ENCODE peak calls at places on chromosomes 13 and 19, in nine cellular contexts. One of them, this sample, is unnamed.

GRCh38 chr13:73738626-73739025 is 395.6 kb downstream of the KLF12 start:
- DNase-seq in CD4-positive, alpha-beta T cell: no peak
- DNase-seq in AG09319: no peak
- DNase-seq in tibial nerve: no peak
- DNase-seq in neural crest cell: no peak
- DNase-seq in epithelial cell of esophagus: no peak
- DNase-seq in GM12865: no peak
- DNase-seq in neural progenitor cell: no peak
- DNase-seq in lower leg skin: no peak
- DNase-seq in this sample: no peak

GRCh38 chr19:41893899-41894298 is 10.9 kb downstream of the ARHGEF1 start:
- DNase-seq in CD4-positive, alpha-beta T cell: no peak
- DNase-seq in AG09319: no peak
- DNase-seq in tibial nerve: no peak
- DNase-seq in neural crest cell: no peak
- DNase-seq in epithelial cell of esophagus: no peak
- DNase-seq in GM12865: peak; percentile 50
- DNase-seq in neural progenitor cell: peak; percentile 38
- DNase-seq in lower leg skin: no peak
- DNase-seq in this sample: no peak

GRCh38 chr19:13668964-13669363 is 95.4 kb upstream of the MRI1 start:
- DNase-seq in CD4-positive, alpha-beta T cell: no peak
- DNase-seq in AG09319: no peak
- DNase-seq in tibial nerve: no peak
- DNase-seq in neural crest cell: no peak
- DNase-seq in epithelial cell of esophagus: no peak
- DNase-seq in GM12865: no peak
- DNase-seq in neural progenitor cell: no peak
- DNase-seq in lower leg skin: no peak
- DNase-seq in this sample: no peak

GRCh38 chr13:44451109-44451508 is 77.5 kb downstream of the SERP2 start:
- DNase-seq in CD4-positive, alpha-beta T cell: no peak
- DNase-seq in AG09319: no peak
- DNase-seq in tibial nerve: no peak
- DNase-seq in neural crest cell: no peak
- DNase-seq in epithelial cell of esophagus: no peak
- DNase-seq in GM12865: no peak
- DNase-seq in neural progenitor cell: no peak
- DNase-seq in lower leg skin: no peak
- DNase-seq in this sample: no peak

GRCh38 chr13:25943666-25944065 is 108.2 kb downstream of the SHISA2 start:
- DNase-seq in CD4-positive, alpha-beta T cell: no peak
- DNase-seq in AG09319: no peak
- DNase-seq in tibial nerve: no peak
- DNase-seq in neural crest cell: no peak
- DNase-seq in epithelial cell of esophagus: peak; percentile 51
- DNase-seq in GM12865: no peak
- DNase-seq in neural progenitor cell: no peak
- DNase-seq in lower leg skin: no peak
- DNase-seq in this sample: no peak

GRCh38 chr19:9065457-9066014 is 21.3 kb upstream of the OR1M1 start:
- DNase-seq in CD4-positive, alpha-beta T cell: no peak
- DNase-seq in AG09319: no peak
- DNase-seq in tibial nerve: no peak
- DNase-seq in neural crest cell: no peak
- DNase-seq in epithelial cell of esophagus: no peak
- DNase-seq in GM12865: no peak
- DNase-seq in neural progenitor cell: no peak
- DNase-seq in lower leg skin: no peak
- DNase-seq in this sample: no peak

GRCh38 chr13:44155422-44156293 is 218.0 kb upstream of the SERP2 start:
- DNase-seq in CD4-positive, alpha-beta T cell: no peak
- DNase-seq in AG09319: no peak
- DNase-seq in tibial nerve: peak; percentile 59
- DNase-seq in neural crest cell: no peak
- DNase-seq in epithelial cell of esophagus: no peak
- DNase-seq in GM12865: no peak
- DNase-seq in neural progenitor cell: peak; percentile 31
- DNase-seq in lower leg skin: peak; percentile 54
- DNase-seq in this sample: no peak

GRCh38 chr19:17302391-17303166 is 646 bp downstream of the ABHD8 start:
- DNase-seq in CD4-positive, alpha-beta T cell: no peak
- DNase-seq in AG09319: no peak
- DNase-seq in tibial nerve: no peak
- DNase-seq in neural crest cell: no peak
- DNase-seq in epithelial cell of esophagus: no peak
- DNase-seq in GM12865: no peak
- DNase-seq in neural progenitor cell: peak; percentile 42
- DNase-seq in lower leg skin: no peak
- DNase-seq in this sample: no peak

GRCh38 chr19:53333071-53333465 is 481 bp upstream of the ZNF845 start:
- DNase-seq in CD4-positive, alpha-beta T cell: no peak
- DNase-seq in AG09319: no peak
- DNase-seq in tibial nerve: peak; percentile 23
- DNase-seq in neural crest cell: peak; percentile 40
- DNase-seq in epithelial cell of esophagus: no peak
- DNase-seq in GM12865: peak; percentile 7
- DNase-seq in neural progenitor cell: peak; percentile 76
- DNase-seq in lower leg skin: peak; percentile 21
- DNase-seq in this sample: no peak

GRCh38 chr19:17605761-17606745 is 50.6 kb downstream of the COLGALT1 start:
- DNase-seq in CD4-positive, alpha-beta T cell: peak; percentile 72
- DNase-seq in AG09319: peak; percentile 5
- DNase-seq in tibial nerve: peak; percentile 65
- DNase-seq in neural crest cell: peak; percentile 78
- DNase-seq in epithelial cell of esophagus: peak; percentile 71
- DNase-seq in GM12865: peak; percentile 96
- DNase-seq in neural progenitor cell: peak; percentile 96
- DNase-seq in lower leg skin: peak; percentile 56
- DNase-seq in this sample: peak; percentile 68

GRCh38 chr19:33721735-33722297 is 74.9 kb upstream of the KCTD15 start:
- DNase-seq in CD4-positive, alpha-beta T cell: no peak
- DNase-seq in AG09319: no peak
- DNase-seq in tibial nerve: no peak
- DNase-seq in neural crest cell: no peak
- DNase-seq in epithelial cell of esophagus: no peak
- DNase-seq in GM12865: no peak
- DNase-seq in neural progenitor cell: no peak
- DNase-seq in lower leg skin: no peak
- DNase-seq in this sample: no peak

GRCh38 chr19:35790981-35791813 is 15.8 kb downstream of the ARHGAP33 start:
- DNase-seq in CD4-positive, alpha-beta T cell: no peak
- DNase-seq in AG09319: no peak
- DNase-seq in tibial nerve: no peak
- DNase-seq in neural crest cell: no peak
- DNase-seq in epithelial cell of esophagus: no peak
- DNase-seq in GM12865: peak; percentile 41
- DNase-seq in neural progenitor cell: no peak
- DNase-seq in lower leg skin: no peak
- DNase-seq in this sample: no peak
- TF ChIP-seq CTCF in CD4-positive, alpha-beta T cell: no peak
- TF ChIP-seq CTCF in AG09319: no peak
- TF ChIP-seq CTCF in tibial nerve: no peak
- TF ChIP-seq CTCF in neural crest cell: no peak
- TF ChIP-seq CTCF in epithelial cell of esophagus: no peak
- TF ChIP-seq CTCF in GM12865: peak; percentile 29
- TF ChIP-seq CTCF in neural progenitor cell: no peak
- TF ChIP-seq CTCF in lower leg skin: no peak
- TF ChIP-seq CTCF in this sample: no peak

GRCh38 chr13:89363144-89363543 is 1692.0 kb downstream of the SLITRK5 start:
- DNase-seq in CD4-positive, alpha-beta T cell: no peak
- DNase-seq in AG09319: no peak
- DNase-seq in tibial nerve: no peak
- DNase-seq in neural crest cell: no peak
- DNase-seq in epithelial cell of esophagus: no peak
- DNase-seq in GM12865: no peak
- DNase-seq in neural progenitor cell: no peak
- DNase-seq in lower leg skin: no peak
- DNase-seq in this sample: no peak

DNA sequence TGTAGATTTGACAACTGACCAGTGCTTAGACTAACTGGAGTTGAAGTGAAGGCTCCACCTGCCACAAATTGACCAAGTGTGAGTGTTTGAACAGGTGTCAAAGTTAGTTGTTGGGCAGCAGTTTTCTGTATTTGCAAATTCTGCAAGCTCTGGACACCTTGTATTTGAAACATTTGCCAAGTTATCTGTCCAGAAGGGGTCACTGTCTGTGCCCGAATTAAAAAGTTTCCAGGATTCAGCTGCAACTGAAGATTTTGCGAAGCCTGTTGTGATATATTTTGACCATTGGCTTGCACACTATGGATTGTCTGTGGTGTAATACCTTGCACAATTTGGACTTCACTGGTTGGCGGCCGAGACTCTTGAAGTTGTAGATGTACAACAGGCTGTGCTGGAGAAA is 1690.7 kb downstream of the SLITRK5 start:
- DNase-seq in CD4-positive, alpha-beta T cell: no peak
- DNase-seq in AG09319: no peak
- DNase-seq in tibial nerve: no peak
- DNase-seq in neural crest cell: no peak
- DNase-seq in epithelial cell of esophagus: peak; percentile 24
- DNase-seq in GM12865: no peak
- DNase-seq in neural progenitor cell: no peak
- DNase-seq in lower leg skin: no peak
- DNase-seq in this sample: no peak
- TF ChIP-seq CTCF in CD4-positive, alpha-beta T cell: no peak
- TF ChIP-seq CTCF in AG09319: peak; percentile 35
- TF ChIP-seq CTCF in tibial nerve: no peak
- TF ChIP-seq CTCF in neural crest cell: no peak
- TF ChIP-seq CTCF in epithelial cell of esophagus: peak; percentile 16
- TF ChIP-seq CTCF in GM12865: no peak
- TF ChIP-seq CTCF in neural progenitor cell: peak; percentile 38
- TF ChIP-seq CTCF in lower leg skin: no peak
- TF ChIP-seq CTCF in this sample: no peak

DNA sequence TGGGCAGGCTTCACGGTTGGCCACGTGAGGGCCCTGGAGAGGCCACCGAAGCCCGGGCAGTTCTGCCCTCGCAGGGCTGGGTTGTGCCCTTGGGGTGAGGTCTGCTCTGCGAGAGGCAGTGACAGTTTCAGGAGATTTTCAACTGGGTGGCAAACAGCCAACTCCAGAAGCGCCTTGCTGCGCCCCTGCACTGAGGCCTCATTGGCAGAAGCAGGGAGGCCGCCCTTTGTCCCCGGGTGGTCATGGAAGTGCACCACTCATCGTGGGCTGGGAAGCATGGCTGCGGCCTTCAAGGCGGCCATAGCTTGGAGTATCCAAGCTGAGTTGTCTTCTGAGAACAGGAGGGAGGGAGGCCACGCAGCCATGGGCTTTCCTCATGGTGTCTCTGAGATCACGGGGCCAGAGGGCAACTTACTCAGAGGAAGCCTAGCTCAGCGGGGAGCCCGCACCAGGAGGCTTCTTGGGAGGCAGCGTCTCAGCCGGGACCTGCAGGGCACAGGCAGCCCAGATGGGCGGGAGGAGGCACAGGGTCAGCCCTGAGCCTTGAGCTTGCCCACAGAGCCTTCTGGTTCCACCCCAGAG is 14.8 kb downstream of the PLEKHJ1 start:
- DNase-seq in CD4-positive, alpha-beta T cell: no peak
- DNase-seq in AG09319: no peak
- DNase-seq in tibial nerve: no peak
- DNase-seq in neural crest cell: no peak
- DNase-seq in epithelial cell of esophagus: no peak
- DNase-seq in GM12865: no peak
- DNase-seq in neural progenitor cell: no peak
- DNase-seq in lower leg skin: no peak
- DNase-seq in this sample: no peak
- TF ChIP-seq CTCF in CD4-positive, alpha-beta T cell: no peak
- TF ChIP-seq CTCF in AG09319: no peak
- TF ChIP-seq CTCF in tibial nerve: no peak
- TF ChIP-seq CTCF in neural crest cell: no peak
- TF ChIP-seq CTCF in epithelial cell of esophagus: no peak
- TF ChIP-seq CTCF in GM12865: no peak
- TF ChIP-seq CTCF in neural progenitor cell: no peak
- TF ChIP-seq CTCF in lower leg skin: no peak
- TF ChIP-seq CTCF in this sample: no peak

DNA sequence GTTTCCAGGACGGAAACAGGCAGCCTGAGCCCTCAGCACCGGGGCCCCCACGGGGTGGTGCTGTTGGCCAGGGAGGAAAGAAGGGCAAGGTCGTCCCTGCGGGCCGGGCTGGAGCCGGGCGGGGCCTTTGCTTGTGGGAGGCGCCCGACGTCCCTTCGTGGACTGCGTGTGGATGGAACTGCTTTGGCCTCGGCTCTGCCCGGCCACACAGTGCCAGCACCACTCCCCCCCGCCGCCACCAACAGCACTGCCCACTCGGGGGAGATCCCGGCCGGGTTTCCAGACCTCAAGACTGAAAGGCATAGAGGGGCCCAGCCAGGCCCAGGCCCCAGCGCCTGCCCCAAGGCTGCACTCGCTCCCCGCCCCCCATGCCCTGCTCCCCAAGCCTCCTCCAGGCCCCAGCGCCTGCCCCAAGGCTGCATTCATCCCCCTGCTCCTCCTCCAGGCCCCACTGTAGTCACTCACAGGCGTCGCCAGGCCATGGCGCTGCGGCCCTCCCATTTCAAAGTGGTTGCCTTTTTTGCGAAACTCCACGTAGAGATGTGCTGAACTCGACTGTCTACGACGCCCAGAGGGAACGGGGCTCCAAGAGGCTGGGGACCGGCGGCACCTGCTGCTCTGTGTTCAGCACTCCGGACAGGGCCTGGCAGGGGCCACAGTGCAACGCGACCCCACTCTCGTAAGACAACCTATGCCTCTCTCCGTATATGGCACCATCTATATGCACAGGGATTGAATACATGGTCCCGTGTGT is 22.5 kb downstream of the C13orf46 start:
- DNase-seq in CD4-positive, alpha-beta T cell: peak; percentile 15
- DNase-seq in AG09319: peak; percentile 46
- DNase-seq in tibial nerve: peak; percentile 78
- DNase-seq in neural crest cell: peak; percentile 45
- DNase-seq in epithelial cell of esophagus: peak; percentile 72
- DNase-seq in GM12865: peak; percentile 82
- DNase-seq in neural progenitor cell: peak; percentile 70
- DNase-seq in lower leg skin: peak; percentile 78
- DNase-seq in this sample: peak; percentile 30
- TF ChIP-seq CTCF in CD4-positive, alpha-beta T cell: no peak
- TF ChIP-seq CTCF in AG09319: peak; percentile 85
- TF ChIP-seq CTCF in tibial nerve: peak; percentile 96
- TF ChIP-seq CTCF in neural crest cell: peak; percentile 60
- TF ChIP-seq CTCF in epithelial cell of esophagus: peak; percentile 77
- TF ChIP-seq CTCF in GM12865: peak; percentile 82
- TF ChIP-seq CTCF in neural progenitor cell: peak; percentile 61
- TF ChIP-seq CTCF in lower leg skin: peak; percentile 74
- TF ChIP-seq CTCF in this sample: peak; percentile 23

This sample was measured in natural killer cell.